ENCODE peak calls at places on chromosome 12, in ten cellular contexts. One of them, this sample, is unnamed.

GRCh38 chr12:58066296-58066695 is 124.9 kb downstream of the ATP23 start:
- DNase-seq in GM20000: no peak
- DNase-seq in OCI-LY7: no peak
- DNase-seq in left lung: no peak
- DNase-seq in HFF-Myc: peak; percentile 21
- DNase-seq in brain microvascular endothelial cell: no peak
- DNase-seq in endothelial cell: no peak
- DNase-seq in cardiac muscle cell: no peak
- DNase-seq in cardiac fibroblast: no peak
- DNase-seq in fibroblast of lung: no peak
- DNase-seq in this sample: no peak

GRCh38 chr12:27626239-27626638 is 70.0 kb upstream of the REP15 start:
- DNase-seq in HFF-Myc: no peak
- DNase-seq in GM20000: no peak
- DNase-seq in fibroblast of lung: no peak
- DNase-seq in left lung: no peak
- DNase-seq in OCI-LY7: no peak
- DNase-seq in cardiac fibroblast: no peak
- DNase-seq in endothelial cell: no peak
- DNase-seq in brain microvascular endothelial cell: no peak
- DNase-seq in cardiac muscle cell: no peak
- DNase-seq in this sample: no peak

GRCh38 chr12:92421042-92421441 is 275.4 kb upstream of the BTG1 start:
- DNase-seq in cardiac muscle cell: no peak
- DNase-seq in left lung: no peak
- DNase-seq in endothelial cell: no peak
- DNase-seq in brain microvascular endothelial cell: no peak
- DNase-seq in OCI-LY7: no peak
- DNase-seq in fibroblast of lung: no peak
- DNase-seq in GM20000: no peak
- DNase-seq in HFF-Myc: no peak
- DNase-seq in cardiac fibroblast: no peak
- DNase-seq in this sample: no peak

GRCh38 chr12:112122823-112123690 is 2.3 kb upstream of the TRAFD1 start:
- DNase-seq in left lung: no peak
- DNase-seq in fibroblast of lung: peak; percentile 98
- DNase-seq in OCI-LY7: no peak
- DNase-seq in GM20000: no peak
- DNase-seq in cardiac muscle cell: peak; percentile 60
- DNase-seq in endothelial cell: no peak
- DNase-seq in HFF-Myc: peak; percentile 42
- DNase-seq in cardiac fibroblast: peak; percentile 76
- DNase-seq in brain microvascular endothelial cell: peak; percentile 40
- DNase-seq in this sample: no peak

GRCh38 chr12:42590324-42590934 is 883 bp upstream of the PRICKLE1 start:
- DNase-seq in GM20000: peak; percentile 29
- DNase-seq in OCI-LY7: peak; percentile 10
- DNase-seq in cardiac fibroblast: no peak
- DNase-seq in brain microvascular endothelial cell: no peak
- DNase-seq in left lung: peak; percentile 34
- DNase-seq in fibroblast of lung: peak; percentile 27
- DNase-seq in HFF-Myc: no peak
- DNase-seq in endothelial cell: peak; percentile 29
- DNase-seq in cardiac muscle cell: peak; percentile 62
- DNase-seq in this sample: peak; percentile 5

GRCh38 chr12:106291342-106291741 is 11.2 kb upstream of the TCP11L2 start:
- DNase-seq in HFF-Myc: no peak
- DNase-seq in brain microvascular endothelial cell: no peak
- DNase-seq in GM20000: no peak
- DNase-seq in left lung: no peak
- DNase-seq in cardiac muscle cell: no peak
- DNase-seq in OCI-LY7: no peak
- DNase-seq in cardiac fibroblast: peak; percentile 13
- DNase-seq in endothelial cell: no peak
- DNase-seq in fibroblast of lung: no peak
- DNase-seq in this sample: no peak

GRCh38 chr12:62767506-62767905 is 167.4 kb downstream of the PPM1H start:
- DNase-seq in cardiac muscle cell: no peak
- DNase-seq in endothelial cell: no peak
- DNase-seq in HFF-Myc: no peak
- DNase-seq in brain microvascular endothelial cell: peak; percentile 28
- DNase-seq in GM20000: no peak
- DNase-seq in fibroblast of lung: no peak
- DNase-seq in OCI-LY7: no peak
- DNase-seq in cardiac fibroblast: peak; percentile 62
- DNase-seq in left lung: no peak
- DNase-seq in this sample: no peak

GRCh38 chr12:26629864-26630263 is 203.1 kb downstream of the ITPR2 start:
- DNase-seq in cardiac fibroblast: peak; percentile 52
- DNase-seq in left lung: no peak
- DNase-seq in HFF-Myc: no peak
- DNase-seq in brain microvascular endothelial cell: peak; percentile 53
- DNase-seq in fibroblast of lung: peak; percentile 67
- DNase-seq in GM20000: no peak
- DNase-seq in cardiac muscle cell: no peak
- DNase-seq in endothelial cell: no peak
- DNase-seq in OCI-LY7: no peak
- DNase-seq in this sample: no peak

GRCh38 chr12:90575995-90576394 is 379.0 kb downstream of the CCER1 start:
- DNase-seq in cardiac muscle cell: peak; percentile 14
- DNase-seq in OCI-LY7: no peak
- DNase-seq in HFF-Myc: no peak
- DNase-seq in GM20000: no peak
- DNase-seq in fibroblast of lung: no peak
- DNase-seq in brain microvascular endothelial cell: no peak
- DNase-seq in endothelial cell: no peak
- DNase-seq in cardiac fibroblast: peak; percentile 4
- DNase-seq in left lung: no peak
- DNase-seq in this sample: no peak

GRCh38 chr12:95857799-95858198 is 953 bp upstream of the SNRPF start:
- DNase-seq in endothelial cell: no peak
- DNase-seq in cardiac muscle cell: no peak
- DNase-seq in fibroblast of lung: no peak
- DNase-seq in cardiac fibroblast: no peak
- DNase-seq in GM20000: no peak
- DNase-seq in HFF-Myc: no peak
- DNase-seq in left lung: no peak
- DNase-seq in OCI-LY7: no peak
- DNase-seq in brain microvascular endothelial cell: no peak
- DNase-seq in this sample: no peak

GRCh38 chr12:116048886-116049285 is 228.6 kb downstream of the MED13L start:
- DNase-seq in fibroblast of lung: no peak
- DNase-seq in cardiac muscle cell: no peak
- DNase-seq in brain microvascular endothelial cell: no peak
- DNase-seq in OCI-LY7: no peak
- DNase-seq in cardiac fibroblast: no peak
- DNase-seq in endothelial cell: no peak
- DNase-seq in GM20000: peak; percentile 18
- DNase-seq in HFF-Myc: no peak
- DNase-seq in left lung: no peak
- DNase-seq in this sample: no peak

GRCh38 chr12:49624919-49625577 is 1.7 kb downstream of the PRPF40B start:
- DNase-seq in HFF-Myc: peak; percentile 21
- DNase-seq in GM20000: no peak
- DNase-seq in OCI-LY7: no peak
- DNase-seq in cardiac muscle cell: no peak
- DNase-seq in cardiac fibroblast: peak; percentile 19
- DNase-seq in fibroblast of lung: no peak
- DNase-seq in left lung: no peak
- DNase-seq in endothelial cell: no peak
- DNase-seq in brain microvascular endothelial cell: no peak
- DNase-seq in this sample: no peak

GRCh38 chr12:50597200-50598195 is 92.7 kb downstream of the DIP2B start:
- DNase-seq in cardiac muscle cell: no peak
- DNase-seq in endothelial cell: no peak
- DNase-seq in cardiac fibroblast: peak; percentile 73
- DNase-seq in HFF-Myc: no peak
- DNase-seq in fibroblast of lung: peak; percentile 66
- DNase-seq in GM20000: peak; percentile 86
- DNase-seq in OCI-LY7: peak; percentile 19
- DNase-seq in left lung: no peak
- DNase-seq in brain microvascular endothelial cell: peak; percentile 83
- DNase-seq in this sample: peak; percentile 78

GRCh38 chr12:45208604-45209487 is 7.0 kb upstream of the ANO6 start:
- DNase-seq in fibroblast of lung: peak; percentile 82
- DNase-seq in brain microvascular endothelial cell: peak; percentile 84
- DNase-seq in endothelial cell: no peak
- DNase-seq in GM20000: no peak
- DNase-seq in left lung: no peak
- DNase-seq in cardiac fibroblast: peak; percentile 45
- DNase-seq in cardiac muscle cell: no peak
- DNase-seq in OCI-LY7: no peak
- DNase-seq in HFF-Myc: no peak
- DNase-seq in this sample: peak; percentile 11

GRCh38 chr12:116202433-116202832 is 75.1 kb downstream of the MED13L start:
- DNase-seq in fibroblast of lung: peak; percentile 18
- DNase-seq in OCI-LY7: no peak
- DNase-seq in endothelial cell: no peak
- DNase-seq in left lung: no peak
- DNase-seq in cardiac muscle cell: no peak
- DNase-seq in GM20000: no peak
- DNase-seq in brain microvascular endothelial cell: no peak
- DNase-seq in HFF-Myc: no peak
- DNase-seq in cardiac fibroblast: no peak
- DNase-seq in this sample: no peak

GRCh38 chr12:56146492-56147460 is 5.6 kb upstream of the MYL6B start:
- DNase-seq in cardiac fibroblast: peak; percentile 56
- DNase-seq in left lung: no peak
- DNase-seq in brain microvascular endothelial cell: no peak
- DNase-seq in fibroblast of lung: peak; percentile 72
- DNase-seq in GM20000: no peak
- DNase-seq in HFF-Myc: no peak
- DNase-seq in OCI-LY7: no peak
- DNase-seq in cardiac muscle cell: no peak
- DNase-seq in endothelial cell: no peak
- DNase-seq in this sample: no peak

GRCh38 chr12:113359133-113359938 is 949 bp downstream of the PLBD2 start:
- DNase-seq in HFF-Myc: peak; percentile 49
- DNase-seq in cardiac muscle cell: no peak
- DNase-seq in brain microvascular endothelial cell: no peak
- DNase-seq in OCI-LY7: no peak
- DNase-seq in fibroblast of lung: peak; percentile 19
- DNase-seq in left lung: no peak
- DNase-seq in GM20000: no peak
- DNase-seq in endothelial cell: no peak
- DNase-seq in cardiac fibroblast: peak; percentile 43
- DNase-seq in this sample: no peak

GRCh38 chr12:68403711-68404110 is 71.5 kb upstream of the MDM1 start:
- DNase-seq in fibroblast of lung: no peak
- DNase-seq in OCI-LY7: no peak
- DNase-seq in brain microvascular endothelial cell: no peak
- DNase-seq in cardiac fibroblast: peak; percentile 63
- DNase-seq in cardiac muscle cell: no peak
- DNase-seq in endothelial cell: no peak
- DNase-seq in GM20000: no peak
- DNase-seq in HFF-Myc: no peak
- DNase-seq in left lung: no peak
- DNase-seq in this sample: no peak

DNA sequence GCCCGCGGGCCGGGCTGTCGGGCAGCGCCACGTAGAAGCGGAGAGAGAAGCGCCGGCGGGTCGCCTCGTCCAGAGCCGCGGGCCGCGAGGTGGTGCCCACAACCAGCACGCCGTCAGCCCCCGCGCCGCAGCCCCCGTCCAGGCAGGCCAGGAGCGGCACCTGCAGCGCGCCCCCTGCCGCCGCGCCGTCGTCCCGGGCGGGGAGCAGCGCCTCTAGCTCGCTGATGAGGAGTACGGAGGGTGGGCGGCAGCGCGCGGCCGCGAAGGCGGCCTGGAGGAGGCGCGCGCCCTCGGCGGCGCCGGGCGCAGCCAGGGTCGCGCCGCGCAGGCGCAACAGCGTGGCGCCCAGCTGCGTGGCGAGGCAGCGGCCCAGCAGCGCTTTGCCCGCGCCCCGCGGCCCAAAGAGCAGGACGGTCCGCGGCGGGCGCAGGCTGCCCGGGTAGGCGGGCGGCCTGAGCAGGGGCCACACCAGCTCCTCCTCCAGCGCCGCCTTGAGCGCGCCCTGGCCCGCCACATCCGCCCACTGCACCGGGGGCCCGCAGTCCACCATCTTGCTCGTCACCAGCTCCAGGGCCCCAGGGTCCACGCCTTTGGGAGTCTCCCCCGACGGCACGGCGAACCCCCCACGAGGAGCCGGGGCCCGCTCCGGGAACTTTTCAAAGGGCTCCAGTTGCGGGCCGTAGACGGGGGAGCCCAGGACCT is 27.6 kb downstream of the FIGNL2 start:
- DNase-seq in cardiac fibroblast: peak; percentile 45
- DNase-seq in left lung: peak; percentile 63
- DNase-seq in fibroblast of lung: peak; percentile 63
- DNase-seq in GM20000: peak; percentile 64
- DNase-seq in cardiac muscle cell: peak; percentile 77
- DNase-seq in HFF-Myc: no peak
- DNase-seq in OCI-LY7: no peak
- DNase-seq in endothelial cell: peak; percentile 72
- DNase-seq in brain microvascular endothelial cell: no peak
- DNase-seq in this sample: peak; percentile 90
- TF ChIP-seq CTCF in cardiac fibroblast: no peak
- TF ChIP-seq CTCF in left lung: no peak
- TF ChIP-seq CTCF in fibroblast of lung: no peak
- TF ChIP-seq CTCF in GM20000: peak; percentile 29
- TF ChIP-seq CTCF in cardiac muscle cell: no peak
- TF ChIP-seq CTCF in HFF-Myc: no peak
- TF ChIP-seq CTCF in OCI-LY7: peak; percentile 40
- TF ChIP-seq CTCF in endothelial cell: no peak
- TF ChIP-seq CTCF in brain microvascular endothelial cell: no peak
- TF ChIP-seq CTCF in this sample: peak; percentile 74

GRCh38 chr12:1629338-1630080 is 478 bp downstream of the WNT5B start:
- DNase-seq in HFF-Myc: no peak
- DNase-seq in endothelial cell: peak; percentile 12
- DNase-seq in left lung: no peak
- DNase-seq in fibroblast of lung: no peak
- DNase-seq in OCI-LY7: peak; percentile 60
- DNase-seq in cardiac muscle cell: peak; percentile 38
- DNase-seq in brain microvascular endothelial cell: no peak
- DNase-seq in cardiac fibroblast: no peak
- DNase-seq in GM20000: peak; percentile 66
- DNase-seq in this sample: peak; percentile 28
- TF ChIP-seq CTCF in HFF-Myc: no peak
- TF ChIP-seq CTCF in endothelial cell: no peak
- TF ChIP-seq CTCF in left lung: no peak
- TF ChIP-seq CTCF in fibroblast of lung: peak; percentile 14
- TF ChIP-seq CTCF in OCI-LY7: peak; percentile 44
- TF ChIP-seq CTCF in cardiac muscle cell: no peak
- TF ChIP-seq CTCF in brain microvascular endothelial cell: peak; percentile 31
- TF ChIP-seq CTCF in cardiac fibroblast: peak; percentile 16
- TF ChIP-seq CTCF in GM20000: no peak
- TF ChIP-seq CTCF in this sample: no peak

GRCh38 chr12:132043216-132043615 is 93.5 kb downstream of the EP400 start:
- DNase-seq in HFF-Myc: no peak
- DNase-seq in GM20000: no peak
- DNase-seq in OCI-LY7: no peak
- DNase-seq in cardiac muscle cell: no peak
- DNase-seq in left lung: no peak
- DNase-seq in brain microvascular endothelial cell: no peak
- DNase-seq in cardiac fibroblast: no peak
- DNase-seq in fibroblast of lung: no peak
- DNase-seq in endothelial cell: no peak
- DNase-seq in this sample: no peak
- TF ChIP-seq CTCF in HFF-Myc: no peak
- TF ChIP-seq CTCF in GM20000: no peak
- TF ChIP-seq CTCF in OCI-LY7: no peak
- TF ChIP-seq CTCF in cardiac muscle cell: no peak
- TF ChIP-seq CTCF in left lung: no peak
- TF ChIP-seq CTCF in brain microvascular endothelial cell: no peak
- TF ChIP-seq CTCF in cardiac fibroblast: no peak
- TF ChIP-seq CTCF in fibroblast of lung: no peak
- TF ChIP-seq CTCF in endothelial cell: no peak
- TF ChIP-seq CTCF in this sample: no peak

GRCh38 chr12:69720748-69721147 is 17.9 kb upstream of the RAB3IP start:
- DNase-seq in endothelial cell: no peak
- DNase-seq in GM20000: no peak
- DNase-seq in OCI-LY7: no peak
- DNase-seq in HFF-Myc: no peak
- DNase-seq in cardiac fibroblast: no peak
- DNase-seq in fibroblast of lung: no peak
- DNase-seq in brain microvascular endothelial cell: no peak
- DNase-seq in left lung: no peak
- DNase-seq in cardiac muscle cell: no peak
- DNase-seq in this sample: no peak
- TF ChIP-seq CTCF in endothelial cell: no peak
- TF ChIP-seq CTCF in GM20000: no peak
- TF ChIP-seq CTCF in OCI-LY7: no peak
- TF ChIP-seq CTCF in HFF-Myc: no peak
- TF ChIP-seq CTCF in cardiac fibroblast: no peak
- TF ChIP-seq CTCF in fibroblast of lung: no peak
- TF ChIP-seq CTCF in brain microvascular endothelial cell: no peak
- TF ChIP-seq CTCF in left lung: no peak
- TF ChIP-seq CTCF in cardiac muscle cell: no peak
- TF ChIP-seq CTCF in this sample: no peak

This sample was measured in activated CD8-positive, alpha-beta T cell treated with anti-CD3 and anti-CD28 coated beads for 36 hours.